ENCODE peak calls at places on chromosome 3, in nine cellular contexts. One of them, this sample, is unnamed.

GRCh38 chr3:159798951-159799350 is 189.7 kb upstream of the IL12A start:
- DNase-seq in H1: no peak
- DNase-seq in heart left ventricle: no peak
- DNase-seq in astrocyte: peak; percentile 94
- DNase-seq in A549: no peak
- DNase-seq in cardiac fibroblast: peak; percentile 69
- DNase-seq in GM13976: no peak
- DNase-seq in choroid plexus epithelial cell: peak; percentile 93
- DNase-seq in foreskin fibroblast: peak; percentile 57
- DNase-seq in this sample: no peak

GRCh38 chr3:71725279-71725991 is at the start of gene EIF4E3:
- DNase-seq in H1: peak; percentile 72
- DNase-seq in heart left ventricle: peak; percentile 53
- DNase-seq in astrocyte: no peak
- DNase-seq in A549: no peak
- DNase-seq in cardiac fibroblast: peak; percentile 22
- DNase-seq in GM13976: peak; percentile 80
- DNase-seq in choroid plexus epithelial cell: peak; percentile 17
- DNase-seq in foreskin fibroblast: peak; percentile 64
- DNase-seq in this sample: peak; percentile 19

GRCh38 chr3:102714567-102714966 is 279.8 kb downstream of the ZPLD1 start:
- DNase-seq in H1: no peak
- DNase-seq in heart left ventricle: no peak
- DNase-seq in astrocyte: no peak
- DNase-seq in A549: no peak
- DNase-seq in cardiac fibroblast: no peak
- DNase-seq in GM13976: no peak
- DNase-seq in choroid plexus epithelial cell: no peak
- DNase-seq in foreskin fibroblast: no peak
- DNase-seq in this sample: no peak

GRCh38 chr3:4416961-4417360 is 50.1 kb downstream of the SUMF1 start:
- DNase-seq in H1: no peak
- DNase-seq in heart left ventricle: no peak
- DNase-seq in astrocyte: peak; percentile 87
- DNase-seq in A549: peak; percentile 63
- DNase-seq in cardiac fibroblast: peak; percentile 89
- DNase-seq in GM13976: no peak
- DNase-seq in choroid plexus epithelial cell: peak; percentile 89
- DNase-seq in foreskin fibroblast: peak; percentile 88
- DNase-seq in this sample: peak; percentile 96

GRCh38 chr3:24184528-24185176 is 239.6 kb downstream of the NR1D2 start:
- DNase-seq in H1: no peak
- DNase-seq in heart left ventricle: no peak
- DNase-seq in astrocyte: no peak
- DNase-seq in A549: no peak
- DNase-seq in cardiac fibroblast: no peak
- DNase-seq in GM13976: no peak
- DNase-seq in choroid plexus epithelial cell: no peak
- DNase-seq in foreskin fibroblast: no peak
- DNase-seq in this sample: no peak

GRCh38 chr3:172592898-172593669 is 69.9 kb upstream of the TNFSF10 start:
- DNase-seq in H1: no peak
- DNase-seq in heart left ventricle: no peak
- DNase-seq in astrocyte: no peak
- DNase-seq in A549: no peak
- DNase-seq in cardiac fibroblast: no peak
- DNase-seq in GM13976: no peak
- DNase-seq in choroid plexus epithelial cell: no peak
- DNase-seq in foreskin fibroblast: no peak
- DNase-seq in this sample: no peak

GRCh38 chr3:169554606-169555005 is 108.9 kb downstream of the MECOM start:
- DNase-seq in H1: no peak
- DNase-seq in heart left ventricle: peak; percentile 22
- DNase-seq in astrocyte: no peak
- DNase-seq in A549: no peak
- DNase-seq in cardiac fibroblast: no peak
- DNase-seq in GM13976: no peak
- DNase-seq in choroid plexus epithelial cell: no peak
- DNase-seq in foreskin fibroblast: no peak
- DNase-seq in this sample: no peak

GRCh38 chr3:105915524-105915923 is 46.7 kb upstream of the CBLB start:
- DNase-seq in H1: no peak
- DNase-seq in heart left ventricle: no peak
- DNase-seq in astrocyte: no peak
- DNase-seq in A549: no peak
- DNase-seq in cardiac fibroblast: no peak
- DNase-seq in GM13976: no peak
- DNase-seq in choroid plexus epithelial cell: no peak
- DNase-seq in foreskin fibroblast: peak; percentile 62
- DNase-seq in this sample: peak; percentile 48

GRCh38 chr3:164113406-164114332 is 964.6 kb downstream of the SI start:
- DNase-seq in H1: no peak
- DNase-seq in heart left ventricle: no peak
- DNase-seq in astrocyte: no peak
- DNase-seq in A549: no peak
- DNase-seq in cardiac fibroblast: no peak
- DNase-seq in GM13976: no peak
- DNase-seq in choroid plexus epithelial cell: no peak
- DNase-seq in foreskin fibroblast: no peak
- DNase-seq in this sample: no peak

GRCh38 chr3:161347726-161348125 is 23.6 kb downstream of the SPTSSB start:
- DNase-seq in H1: no peak
- DNase-seq in heart left ventricle: no peak
- DNase-seq in astrocyte: no peak
- DNase-seq in A549: no peak
- DNase-seq in cardiac fibroblast: no peak
- DNase-seq in GM13976: no peak
- DNase-seq in choroid plexus epithelial cell: no peak
- DNase-seq in foreskin fibroblast: peak; percentile 57
- DNase-seq in this sample: peak; percentile 66

GRCh38 chr3:13711911-13712650 is 163.2 kb downstream of the FBLN2 start:
- DNase-seq in H1: no peak
- DNase-seq in heart left ventricle: no peak
- DNase-seq in astrocyte: no peak
- DNase-seq in A549: no peak
- DNase-seq in cardiac fibroblast: no peak
- DNase-seq in GM13976: no peak
- DNase-seq in choroid plexus epithelial cell: no peak
- DNase-seq in foreskin fibroblast: no peak
- DNase-seq in this sample: no peak

DNA sequence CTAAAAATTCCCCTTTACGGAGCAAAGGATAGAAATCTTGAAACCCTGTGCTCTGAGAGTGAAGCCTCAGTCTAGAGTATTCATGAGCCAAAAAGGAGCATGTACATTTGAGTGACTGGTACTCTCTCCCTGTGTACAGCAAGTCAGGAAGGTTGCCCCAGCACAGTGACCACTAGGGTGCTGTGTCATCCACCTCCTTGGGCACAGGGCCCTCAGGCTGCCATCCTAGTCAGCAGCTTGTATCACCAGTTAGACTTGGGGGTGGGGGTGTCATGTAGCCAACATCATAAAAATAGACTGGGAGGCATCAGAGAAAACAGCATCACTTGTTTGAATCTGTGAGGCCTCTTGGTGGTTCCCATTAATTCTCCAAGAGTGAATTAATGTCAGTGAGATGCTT is 12.0 kb downstream of the NME9 start:
- DNase-seq in H1: no peak
- DNase-seq in heart left ventricle: no peak
- DNase-seq in astrocyte: no peak
- DNase-seq in A549: no peak
- DNase-seq in cardiac fibroblast: no peak
- DNase-seq in GM13976: no peak
- DNase-seq in choroid plexus epithelial cell: no peak
- DNase-seq in foreskin fibroblast: no peak
- DNase-seq in this sample: no peak
- TF ChIP-seq CTCF in H1: no peak
- TF ChIP-seq CTCF in heart left ventricle: no peak
- TF ChIP-seq CTCF in astrocyte: no peak
- TF ChIP-seq CTCF in A549: no peak
- TF ChIP-seq CTCF in cardiac fibroblast: no peak
- TF ChIP-seq CTCF in GM13976: no peak
- TF ChIP-seq CTCF in choroid plexus epithelial cell: no peak
- TF ChIP-seq CTCF in foreskin fibroblast: no peak
- TF ChIP-seq CTCF in this sample: no peak

GRCh38 chr3:109532257-109533216 is 195.2 kb upstream of the DPPA4 start:
- DNase-seq in H1: peak; percentile 71
- DNase-seq in heart left ventricle: no peak
- DNase-seq in astrocyte: peak; percentile 70
- DNase-seq in A549: peak; percentile 81
- DNase-seq in cardiac fibroblast: peak; percentile 91
- DNase-seq in GM13976: no peak
- DNase-seq in choroid plexus epithelial cell: peak; percentile 84
- DNase-seq in foreskin fibroblast: peak; percentile 11
- DNase-seq in this sample: peak; percentile 42
- TF ChIP-seq CTCF in H1: peak; percentile 67
- TF ChIP-seq CTCF in heart left ventricle: peak; percentile 32
- TF ChIP-seq CTCF in astrocyte: peak; percentile 57
- TF ChIP-seq CTCF in A549: peak; percentile 64
- TF ChIP-seq CTCF in cardiac fibroblast: peak; percentile 56
- TF ChIP-seq CTCF in GM13976: no peak
- TF ChIP-seq CTCF in choroid plexus epithelial cell: peak; percentile 57
- TF ChIP-seq CTCF in foreskin fibroblast: peak; percentile 25
- TF ChIP-seq CTCF in this sample: peak; percentile 3

GRCh38 chr3:63911901-63912767 is at the start of gene SCAANT1:
- DNase-seq in H1: peak; percentile 86
- DNase-seq in heart left ventricle: peak; percentile 95
- DNase-seq in astrocyte: peak; percentile 86
- DNase-seq in A549: peak; percentile 85
- DNase-seq in cardiac fibroblast: peak; percentile 96
- DNase-seq in GM13976: peak; percentile 89
- DNase-seq in choroid plexus epithelial cell: peak; percentile 95
- DNase-seq in foreskin fibroblast: peak; percentile 97
- DNase-seq in this sample: peak; percentile 86
- TF ChIP-seq CTCF in H1: no peak
- TF ChIP-seq CTCF in heart left ventricle: peak; percentile 14
- TF ChIP-seq CTCF in astrocyte: no peak
- TF ChIP-seq CTCF in A549: no peak
- TF ChIP-seq CTCF in cardiac fibroblast: no peak
- TF ChIP-seq CTCF in GM13976: no peak
- TF ChIP-seq CTCF in choroid plexus epithelial cell: no peak
- TF ChIP-seq CTCF in foreskin fibroblast: no peak
- TF ChIP-seq CTCF in this sample: no peak

GRCh38 chr3:70308760-70309159 is 3.7 kb downstream of the MDFIC2 start:
- DNase-seq in H1: no peak
- DNase-seq in heart left ventricle: no peak
- DNase-seq in astrocyte: peak; percentile 1
- DNase-seq in A549: peak; percentile 40
- DNase-seq in cardiac fibroblast: peak; percentile 0
- DNase-seq in GM13976: no peak
- DNase-seq in choroid plexus epithelial cell: peak; percentile 72
- DNase-seq in foreskin fibroblast: peak; percentile 16
- DNase-seq in this sample: peak; percentile 2
- TF ChIP-seq CTCF in H1: peak; percentile 40
- TF ChIP-seq CTCF in heart left ventricle: peak; percentile 27
- TF ChIP-seq CTCF in astrocyte: no peak
- TF ChIP-seq CTCF in A549: peak; percentile 21
- TF ChIP-seq CTCF in cardiac fibroblast: no peak
- TF ChIP-seq CTCF in GM13976: peak; percentile 16
- TF ChIP-seq CTCF in choroid plexus epithelial cell: peak; percentile 68
- TF ChIP-seq CTCF in foreskin fibroblast: no peak
- TF ChIP-seq CTCF in this sample: no peak

GRCh38 chr3:79517766-79518413 is 249.9 kb downstream of the ROBO1 start:
- DNase-seq in H1: no peak
- DNase-seq in heart left ventricle: no peak
- DNase-seq in astrocyte: peak; percentile 21
- DNase-seq in A549: peak; percentile 50
- DNase-seq in cardiac fibroblast: peak; percentile 64
- DNase-seq in GM13976: no peak
- DNase-seq in choroid plexus epithelial cell: peak; percentile 78
- DNase-seq in foreskin fibroblast: peak; percentile 64
- DNase-seq in this sample: peak; percentile 35
- TF ChIP-seq CTCF in H1: peak; percentile 69
- TF ChIP-seq CTCF in heart left ventricle: peak; percentile 42
- TF ChIP-seq CTCF in astrocyte: peak; percentile 69
- TF ChIP-seq CTCF in A549: peak; percentile 45
- TF ChIP-seq CTCF in cardiac fibroblast: peak; percentile 84
- TF ChIP-seq CTCF in GM13976: peak; percentile 32
- TF ChIP-seq CTCF in choroid plexus epithelial cell: peak; percentile 85
- TF ChIP-seq CTCF in foreskin fibroblast: peak; percentile 77
- TF ChIP-seq CTCF in this sample: peak; percentile 62

This sample was measured in fibroblast of mammary gland.